ENCODE peak calls at places on chromosomes 12 and 14, in nine cellular contexts. B is effector memory CD4-positive, alpha-beta T cell; Q is left lung; K is lung; Y is suprapubic skin; M is heart right ventricle; J is BE2C; W is ovary; I is left ventricle myocardium inferior. X is an unnamed sample. For H3K4me1, the result is how much of the 10 kb centered on the place peaks cover.

GRCh38 chr14:44462372-44462771 is 44.7 kb downstream of the FSCB start:
- DNase-seq in B (no peak), Q (no peak), K (no peak), Y (no peak), M (no peak), J (no peak), W (no peak), I (no peak), X (no peak)

GRCh38 chr12:9798008-9798619 is 29.2 kb upstream of the KLRF1 start:
- DNase-seq in B (peak), Q (peak), K (peak), Y (no peak), M (no peak), J (no peak), W (no peak), I (no peak), X (peak)

GRCh38 chr12:118164798-118165486 is 29.0 kb downstream of the PEBP1 start:
- DNase-seq in B (no peak), Q (no peak), K (peak), Y (no peak), M (no peak), J (peak), W (no peak), I (no peak), X (no peak)

GRCh38 chr14:99757331-99758070 is 35.7 kb upstream of the EML1 start:
- DNase-seq in B (no peak), Q (peak), K (no peak), Y (no peak), M (no peak), J (no peak), W (no peak), I (no peak), X (peak)

GRCh38 chr14:94685681-94686485 is 73.7 kb downstream of the SERPINA3 start:
- DNase-seq in B (no peak), Q (no peak), K (no peak), Y (peak), M (no peak), J (no peak), W (no peak), I (no peak), X (no peak)

GRCh38 chr12:31393004-31393550 is 67.1 kb upstream of the SINHCAF start:
- DNase-seq in B (no peak), Q (no peak), K (no peak), Y (no peak), M (no peak), J (no peak), W (no peak), I (no peak), X (no peak)

GRCh38 chr14:100287202-100287997 is 18.8 kb downstream of the SLC25A29 start:
- DNase-seq in B (no peak), Q (no peak), K (no peak), Y (peak), M (no peak), J (no peak), W (peak), I (no peak), X (no peak)

GRCh38 chr12:56863789-56864188 is 70.4 kb downstream of the SDR9C7 start:
- DNase-seq in B (no peak), Q (no peak), K (no peak), Y (no peak), M (no peak), J (no peak), W (no peak), I (no peak), X (no peak)

GRCh38 chr14:24310666-24311604 is at the start of gene LTB4R:
- DNase-seq in B (peak), Q (peak), K (peak), Y (peak), M (peak), J (no peak), W (peak), I (peak), X (peak)

GRCh38 chr14:57846631-57847030 is 19.3 kb downstream of the SLC35F4 start:
- DNase-seq in B (no peak), Q (no peak), K (no peak), Y (no peak), M (no peak), J (no peak), W (no peak), I (no peak), X (no peak)

GRCh38 chr12:5997260-5997659 is 52.2 kb upstream of the ANO2 start:
- DNase-seq in B (no peak), Q (no peak), K (no peak), Y (no peak), M (no peak), J (no peak), W (no peak), I (no peak), X (no peak)

GRCh38 chr12:5996459-5996858 is 51.4 kb upstream of the ANO2 start:
- DNase-seq in B (no peak), Q (no peak), K (no peak), Y (no peak), M (no peak), J (no peak), W (no peak), I (no peak), X (peak)
- H3K4me1 ChIP-seq in B (under half), Q (under half), K (under half), Y (under half), M (under half), J (under half), W (under half), I (under half), X (under half)

DNA sequence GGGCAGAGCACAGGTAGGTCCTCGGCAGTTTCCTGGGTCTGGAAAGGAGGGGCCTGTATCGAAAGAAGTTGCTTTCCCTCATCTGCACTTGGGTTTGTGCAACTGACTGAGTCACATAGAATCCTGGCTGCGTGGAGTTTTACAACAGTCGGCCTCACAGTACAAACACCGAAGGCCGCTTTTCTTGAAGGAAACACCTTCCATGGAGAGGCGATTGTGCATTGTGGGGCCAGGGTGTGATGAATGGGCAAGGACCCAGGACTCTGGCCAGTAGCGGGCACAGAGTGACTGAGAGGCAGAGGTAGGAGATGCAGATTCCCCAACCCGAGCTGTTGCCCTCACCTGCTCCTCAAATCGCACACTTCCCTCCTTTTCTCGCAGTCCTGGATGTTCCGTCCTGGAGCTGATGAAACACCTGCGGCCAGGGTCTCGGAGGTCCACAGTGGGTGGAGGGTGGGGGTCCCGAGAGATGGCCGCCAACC is 7.7 kb downstream of the CCND2 start:
- DNase-seq in B (no peak), Q (no peak), K (no peak), Y (no peak), M (no peak), J (no peak), W (no peak), I (no peak), X (no peak)
- H3K4me1 ChIP-seq in B (half or more), Q (under half), K (under half), Y (under half), M (half or more), J (under half), W (under half), I (half or more), X (under half)

GRCh38 chr12:11823593-11823992 is 174.1 kb downstream of the ETV6 start:
- DNase-seq in B (no peak), Q (no peak), K (no peak), Y (no peak), M (no peak), J (no peak), W (no peak), I (no peak), X (no peak)

GRCh38 chr12:11824069-11824468 is 174.6 kb downstream of the ETV6 start:
- DNase-seq in B (no peak), Q (no peak), K (no peak), Y (no peak), M (no peak), J (no peak), W (no peak), I (no peak), X (no peak)

GRCh38 chr12:11826607-11827006 is 177.1 kb downstream of the ETV6 start:
- DNase-seq in B (no peak), Q (no peak), K (no peak), Y (no peak), M (no peak), J (no peak), W (no peak), I (no peak), X (no peak)

GRCh38 chr12:11824736-11825135 is 175.3 kb downstream of the ETV6 start:
- DNase-seq in B (no peak), Q (no peak), K (no peak), Y (no peak), M (no peak), J (no peak), W (no peak), I (no peak), X (no peak)

GRCh38 chr12:11825278-11825677 is 175.8 kb downstream of the ETV6 start:
- DNase-seq in B (no peak), Q (no peak), K (no peak), Y (no peak), M (no peak), J (no peak), W (no peak), I (no peak), X (no peak)
- H3K4me1 ChIP-seq in B (under half), Q (under half), K (under half), Y (under half), M (half or more), J (under half), W (under half), I (half or more), X (under half)

GRCh38 chr14:72521045-72521444 is 372.9 kb downstream of the DPF3 start:
- DNase-seq in B (no peak), Q (no peak), K (no peak), Y (no peak), M (no peak), J (no peak), W (no peak), I (no peak), X (peak)
- H3K4me1 ChIP-seq in B (under half), Q (under half), K (under half), Y (under half), M (under half), J (under half), W (under half), I (under half), X (under half)

GRCh38 chr12:11877102-11877826 is 193.5 kb upstream of the BCL2L14 start:
- DNase-seq in B (no peak), Q (no peak), K (no peak), Y (no peak), M (no peak), J (no peak), W (no peak), I (no peak), X (no peak)
- H3K4me1 ChIP-seq in B (under half), Q (under half), K (under half), Y (under half), M (half or more), J (under half), W (under half), I (half or more), X (under half)

DNA sequence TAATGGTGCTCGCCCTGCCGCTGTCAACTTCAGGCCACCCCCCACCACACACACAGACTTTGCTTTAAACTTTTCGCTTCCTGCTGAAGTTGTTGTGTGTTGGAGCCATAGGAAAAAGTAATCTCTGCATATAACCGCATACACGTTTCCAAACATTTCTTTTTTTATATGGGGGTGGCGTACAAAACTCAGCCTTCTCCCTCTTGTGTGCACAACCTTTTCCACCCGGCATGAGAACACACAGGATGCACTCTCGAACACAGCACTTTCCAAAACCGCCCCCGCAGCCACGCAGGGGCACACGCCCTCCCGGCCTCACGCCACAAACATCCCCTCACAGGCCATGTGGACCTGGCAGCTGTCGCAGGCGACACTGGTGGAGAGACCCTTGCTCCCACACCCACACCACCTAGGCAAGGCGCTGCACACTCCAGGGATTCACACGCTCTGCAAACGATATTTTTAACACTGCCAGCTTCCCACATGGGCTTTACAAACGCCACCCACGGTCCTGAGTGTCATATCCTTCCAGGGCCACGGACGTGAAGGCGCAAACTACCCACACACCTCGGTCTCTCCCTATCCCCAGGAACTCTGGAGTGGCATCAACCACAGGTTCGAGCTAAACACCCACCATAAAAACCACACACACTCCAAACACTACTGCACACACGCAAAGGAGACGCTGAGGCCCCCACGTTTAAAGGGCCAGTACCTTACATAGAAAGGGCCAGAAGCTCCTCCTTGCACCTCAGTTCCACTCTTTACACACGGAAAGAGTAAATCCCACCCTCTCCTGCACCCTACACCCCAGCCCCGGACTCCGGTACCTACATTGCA is 12.3 kb upstream of the ITGB7 start:
- DNase-seq in B (peak), Q (no peak), K (no peak), Y (no peak), M (no peak), J (no peak), W (peak), I (peak), X (no peak)
- H3K4me1 ChIP-seq in B (half or more), Q (under half), K (under half), Y (half or more), M (half or more), J (under half), W (under half), I (half or more), X (under half)

X was measured in foreskin keratinocyte.